ENCODE peak calls at places on chromosomes 16 and 17, in eight cellular contexts. M, D, K, N, E, F, L and Q are unnamed samples.

GRCh38 chr16:59463776-59464175 is 729.7 kb upstream of the GOT2 start:
- DNase-seq in M (no peak), D (no peak), K (peak; percentile 2), N (no peak), E (peak; percentile 38), F (no peak), L (no peak), Q (no peak)

GRCh38 chr16:58464916-58465731 is 34.8 kb upstream of the NDRG4 start:
- DNase-seq in M (no peak), D (peak; percentile 60), K (peak; percentile 81), N (no peak), E (no peak), F (peak; percentile 25), L (no peak), Q (no peak)

GRCh38 chr17:52136173-52136572 is 22.3 kb downstream of the CA10 start:
- DNase-seq in M (no peak), D (no peak), K (no peak), N (no peak), E (no peak), F (no peak), L (no peak), Q (no peak)

GRCh38 chr17:42408076-42408475 is 15.0 kb downstream of the CAVIN1 start:
- DNase-seq in M (no peak), D (no peak), K (no peak), N (no peak), E (no peak), F (peak; percentile 20), L (no peak), Q (no peak)

GRCh38 chr17:35898283-35899070 is 18.3 kb upstream of the CCL5 start:
- DNase-seq in M (peak; percentile 80), D (no peak), K (no peak), N (no peak), E (no peak), F (no peak), L (no peak), Q (no peak)

GRCh38 chr17:82343560-82343959 is 10.0 kb upstream of the SECTM1 start:
- DNase-seq in M (no peak), D (no peak), K (no peak), N (no peak), E (no peak), F (no peak), L (no peak), Q (peak; percentile 33)

GRCh38 chr17:67514998-67515397 is 137.9 kb downstream of the PITPNC1 start:
- DNase-seq in M (peak; percentile 39), D (no peak), K (no peak), N (no peak), E (no peak), F (no peak), L (no peak), Q (no peak)

GRCh38 chr17:79500738-79501533 is 109.9 kb downstream of the RBFOX3 start:
- DNase-seq in M (no peak), D (no peak), K (no peak), N (no peak), E (no peak), F (no peak), L (no peak), Q (no peak)

GRCh38 chr17:36652716-36653115 is 51.3 kb downstream of the MRM1 start:
- DNase-seq in M (no peak), D (no peak), K (no peak), N (no peak), E (no peak), F (no peak), L (no peak), Q (no peak)

GRCh38 chr16:87582221-87582965 is 19.9 kb upstream of the JPH3 start:
- DNase-seq in M (no peak), D (peak; percentile 37), K (no peak), N (no peak), E (peak; percentile 79), F (no peak), L (no peak), Q (peak; percentile 86)

GRCh38 chr17:2054740-2055493 is at the start of gene HIC1:
- DNase-seq in M (peak; percentile 72), D (peak; percentile 84), K (peak; percentile 92), N (peak; percentile 85), E (no peak), F (peak; percentile 73), L (peak; percentile 66), Q (no peak)

GRCh38 chr16:24609740-24610420 is 70.5 kb downstream of the RBBP6 start:
- DNase-seq in M (peak; percentile 69), D (peak; percentile 76), K (no peak), N (no peak), E (peak; percentile 51), F (peak; percentile 39), L (peak; percentile 22), Q (no peak)

GRCh38 chr16:13909872-13910303 is 10.1 kb upstream of the ERCC4 start:
- DNase-seq in M (peak; percentile 95), D (no peak), K (no peak), N (no peak), E (peak; percentile 89), F (no peak), L (no peak), Q (no peak)

GRCh38 chr17:55430531-55431228 is 9.0 kb upstream of the MMD start:
- DNase-seq in M (no peak), D (no peak), K (no peak), N (no peak), E (no peak), F (no peak), L (no peak), Q (no peak)

GRCh38 chr16:14301150-14302030 is 230.3 kb downstream of the MRTFB start:
- DNase-seq in M (peak; percentile 78), D (no peak), K (peak; percentile 65), N (no peak), E (no peak), F (no peak), L (no peak), Q (no peak)

GRCh38 chr17:38404174-38404943 is 23.9 kb upstream of the ARHGAP23 start:
- DNase-seq in M (no peak), D (no peak), K (no peak), N (no peak), E (no peak), F (no peak), L (no peak), Q (no peak)

GRCh38 chr17:38403491-38403890 is 24.8 kb upstream of the ARHGAP23 start:
- DNase-seq in M (no peak), D (no peak), K (no peak), N (no peak), E (no peak), F (no peak), L (no peak), Q (no peak)

GRCh38 chr17:38402897-38403296 is 25.4 kb upstream of the ARHGAP23 start:
- DNase-seq in M (no peak), D (no peak), K (no peak), N (no peak), E (no peak), F (no peak), L (no peak), Q (no peak)

GRCh38 chr17:38401459-38401858 is 26.8 kb upstream of the ARHGAP23 start:
- DNase-seq in M (no peak), D (no peak), K (no peak), N (no peak), E (no peak), F (no peak), L (no peak), Q (no peak)

DNA sequence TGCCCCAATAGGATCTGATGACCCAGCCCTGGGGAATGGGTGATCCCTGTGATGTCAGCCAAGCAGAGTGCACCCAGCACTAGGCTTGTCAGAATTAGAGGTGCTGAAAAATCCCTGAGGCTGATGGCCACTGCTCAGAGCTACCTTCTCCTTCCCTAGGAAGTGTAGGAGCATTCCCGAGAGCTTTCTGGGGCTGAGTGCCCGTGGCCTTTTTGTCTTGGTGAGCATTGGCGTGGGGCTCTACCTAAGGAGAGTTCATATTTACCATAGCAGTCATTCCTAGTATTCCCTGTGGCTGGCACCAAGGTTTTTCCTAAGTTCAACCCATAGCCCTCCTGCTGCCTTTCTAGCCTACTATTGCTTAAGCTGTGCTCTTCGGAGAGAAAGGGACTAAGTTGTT is 22.6 kb upstream of the ARHGAP23 start:
- DNase-seq in M (no peak), D (no peak), K (no peak), N (no peak), E (no peak), F (no peak), L (no peak), Q (no peak)
- TF ChIP-seq CTCF in M (no peak), D (no peak), K (no peak), N (no peak), E (no peak), F (no peak), L (no peak), Q (no peak)

DNA sequence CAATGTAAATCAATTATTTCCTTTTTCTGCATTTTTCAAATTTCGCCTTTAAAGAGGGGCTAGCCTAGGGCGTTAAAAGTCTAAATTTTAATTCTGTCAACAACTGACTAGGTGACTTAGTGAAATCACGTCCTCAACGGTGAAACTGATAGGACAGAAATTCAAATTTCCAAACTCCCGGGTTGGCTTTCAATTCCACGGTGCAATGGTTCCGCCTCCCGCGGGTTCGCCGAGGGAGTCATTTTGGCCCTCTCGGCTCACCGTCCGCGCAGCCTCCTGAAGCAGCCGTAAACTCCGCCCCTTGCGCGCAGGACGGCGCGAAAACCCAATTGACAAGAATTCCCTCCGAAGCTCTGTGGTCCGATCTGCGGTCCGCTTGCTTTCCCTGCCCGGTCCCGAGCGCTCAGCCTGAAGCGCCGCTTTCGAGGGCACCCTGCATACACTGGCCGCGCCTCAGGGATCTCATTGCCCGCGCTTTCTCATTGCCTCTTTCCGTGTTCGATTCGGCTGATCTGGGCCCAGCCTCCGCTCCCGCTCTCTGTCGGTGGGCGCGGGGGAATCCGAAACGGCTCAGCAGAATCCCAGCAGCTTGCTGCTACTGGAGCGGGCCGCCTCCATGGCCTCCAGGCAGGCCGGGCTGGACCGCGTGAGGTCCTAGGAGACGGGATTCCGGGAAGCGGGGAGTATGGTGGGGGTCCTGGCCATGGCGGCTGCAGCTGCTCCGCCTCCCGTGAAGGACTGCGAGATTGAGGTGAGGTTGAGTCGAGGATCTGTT is at the start of gene ATAD5:
- DNase-seq in M (peak; percentile 89), D (peak; percentile 94), K (peak; percentile 97), N (peak; percentile 84), E (peak; percentile 88), F (peak; percentile 86), L (peak; percentile 82), Q (peak; percentile 95)
- TF ChIP-seq CTCF in M (no peak), D (no peak), K (no peak), N (no peak), E (no peak), F (no peak), L (no peak), Q (no peak)

DNA sequence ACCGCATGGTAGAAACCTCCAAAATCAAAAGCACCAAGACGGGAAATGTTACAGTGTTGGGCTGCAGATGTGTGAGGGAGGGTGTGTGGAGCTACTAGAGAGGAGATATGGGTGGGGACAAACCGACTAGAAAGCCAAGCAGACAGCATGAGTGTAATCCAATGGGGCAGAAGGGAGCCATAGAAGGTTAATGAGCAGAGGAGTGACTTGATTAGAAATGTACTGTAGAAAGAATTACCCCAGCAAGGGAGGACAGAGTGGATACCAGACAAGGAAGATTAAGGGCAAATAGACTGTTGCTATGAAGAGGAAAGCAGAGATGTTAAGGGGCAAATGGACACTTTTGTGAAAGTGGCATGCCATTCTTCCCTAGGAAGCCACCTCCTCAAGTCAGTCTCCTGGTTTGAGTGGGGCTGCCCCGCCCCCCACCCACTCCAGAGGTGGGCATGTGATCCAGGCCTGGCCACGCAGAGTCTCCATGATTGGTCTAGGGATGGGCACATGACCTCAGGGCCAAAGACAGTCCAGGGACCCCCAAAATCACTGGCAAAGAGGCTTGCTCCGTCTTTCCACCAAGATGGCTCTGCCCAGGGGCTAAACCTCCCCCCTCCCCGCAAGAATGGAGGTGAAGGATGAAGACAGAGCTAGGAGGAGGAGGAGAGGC is 4.3 kb downstream of the COTL1 start:
- DNase-seq in M (no peak), D (no peak), K (no peak), N (no peak), E (no peak), F (no peak), L (no peak), Q (no peak)
- TF ChIP-seq CTCF in M (no peak), D (no peak), K (no peak), N (no peak), E (no peak), F (no peak), L (no peak), Q (no peak)

GRCh38 chr17:9577402-9577709 is 914 bp downstream of the CFAP52 start:
- DNase-seq in M (no peak), D (no peak), K (no peak), N (no peak), E (no peak), F (no peak), L (no peak), Q (no peak)
- TF ChIP-seq CTCF in M (no peak), D (no peak), K (no peak), N (no peak), E (no peak), F (no peak), L (no peak), Q (peak; percentile 55)